ENCODE peak calls at places on chromosomes 2 and 18, in five cellular contexts. One of them, this sample, is unnamed.

GRCh38 chr2:108637304-108637669 is 82.0 kb upstream of the RANBP2 start:
- DNase-seq in iPS DF 19.7: no peak
- DNase-seq in AG08396: peak
- DNase-seq in dorsolateral prefrontal cortex: no peak
- DNase-seq in iPS-NIHi11: no peak
- DNase-seq in this sample: no peak

GRCh38 chr2:30034052-30034775 is 112.6 kb upstream of the YPEL5 start:
- DNase-seq in iPS DF 19.7: no peak
- DNase-seq in iPS-NIHi11: no peak
- DNase-seq in AG08396: no peak
- DNase-seq in dorsolateral prefrontal cortex: no peak
- DNase-seq in this sample: no peak

GRCh38 chr2:54520687-54521086 is 64.6 kb downstream of the SPTBN1 start:
- DNase-seq in iPS-NIHi11: no peak
- DNase-seq in AG08396: peak
- DNase-seq in dorsolateral prefrontal cortex: no peak
- DNase-seq in iPS DF 19.7: no peak
- DNase-seq in this sample: no peak

GRCh38 chr18:10490401-10491289 is 35.2 kb upstream of the NAPG start:
- DNase-seq in iPS-NIHi11: peak
- DNase-seq in iPS DF 19.7: no peak
- DNase-seq in AG08396: no peak
- DNase-seq in dorsolateral prefrontal cortex: peak
- DNase-seq in this sample: no peak

GRCh38 chr2:156787517-156787916 is 351.3 kb downstream of the GPD2 start:
- DNase-seq in iPS-NIHi11: no peak
- DNase-seq in AG08396: no peak
- DNase-seq in iPS DF 19.7: no peak
- DNase-seq in dorsolateral prefrontal cortex: no peak
- DNase-seq in this sample: no peak

GRCh38 chr2:96143848-96144480 is 1.3 kb downstream of the DUSP2 start:
- DNase-seq in iPS-NIHi11: peak
- DNase-seq in iPS DF 19.7: no peak
- DNase-seq in AG08396: no peak
- DNase-seq in dorsolateral prefrontal cortex: no peak
- DNase-seq in this sample: peak

GRCh38 chr2:60152226-60152833 is 401.1 kb downstream of the BCL11A start:
- DNase-seq in AG08396: peak
- DNase-seq in dorsolateral prefrontal cortex: no peak
- DNase-seq in iPS-NIHi11: peak
- DNase-seq in iPS DF 19.7: no peak
- DNase-seq in this sample: no peak

GRCh38 chr2:219987830-219988229 is 360.4 kb downstream of the SLC4A3 start:
- DNase-seq in iPS DF 19.7: no peak
- DNase-seq in iPS-NIHi11: no peak
- DNase-seq in dorsolateral prefrontal cortex: no peak
- DNase-seq in AG08396: peak
- DNase-seq in this sample: no peak

GRCh38 chr2:173952267-173953046 is 12.7 kb downstream of the SP3 start:
- DNase-seq in iPS DF 19.7: no peak
- DNase-seq in dorsolateral prefrontal cortex: no peak
- DNase-seq in AG08396: no peak
- DNase-seq in iPS-NIHi11: no peak
- DNase-seq in this sample: no peak

GRCh38 chr2:58899692-58900091 is 658.6 kb upstream of the FANCL start:
- DNase-seq in iPS DF 19.7: no peak
- DNase-seq in AG08396: no peak
- DNase-seq in dorsolateral prefrontal cortex: no peak
- DNase-seq in iPS-NIHi11: no peak
- DNase-seq in this sample: no peak

GRCh38 chr2:191927319-191927867 is 80.5 kb upstream of the CAVIN2 start:
- DNase-seq in iPS-NIHi11: peak
- DNase-seq in AG08396: peak
- DNase-seq in dorsolateral prefrontal cortex: no peak
- DNase-seq in iPS DF 19.7: no peak
- DNase-seq in this sample: peak

GRCh38 chr2:168002021-168002553 is 245.3 kb downstream of the STK39 start:
- DNase-seq in iPS-NIHi11: no peak
- DNase-seq in AG08396: no peak
- DNase-seq in iPS DF 19.7: no peak
- DNase-seq in dorsolateral prefrontal cortex: no peak
- DNase-seq in this sample: no peak